ENCODE peak calls at places on chromosomes 7 and 10, in six cellular contexts. G, H, N, L, O and C are unnamed samples.

GRCh38 chr10:29970576-29970975 is 88.8 kb downstream of the JCAD start:
- DNase-seq in L (peak), O (no peak), H (no peak), N (no peak), G (no peak), C (no peak)

GRCh38 chr10:82742478-82742877 is 867.5 kb downstream of the NRG3 start:
- DNase-seq in O (peak), H (peak), G (no peak), L (peak), N (no peak), C (peak)

GRCh38 chr7:16985621-16986020 is 103.8 kb upstream of the AGR3 start:
- DNase-seq in O (no peak), L (no peak), G (no peak), N (no peak), H (no peak), C (no peak)

GRCh38 chr7:102467581-102468415 is 3.0 kb downstream of the LRWD1 start:
- DNase-seq in N (no peak), G (peak), O (no peak), H (no peak), L (no peak), C (no peak)

GRCh38 chr10:122421747-122422146 is 32.7 kb upstream of the ARMS2 start:
- DNase-seq in O (no peak), H (no peak), L (peak), N (no peak), G (no peak), C (no peak)

GRCh38 chr7:137878333-137878961 is 31.7 kb upstream of the DGKI start:
- DNase-seq in H (no peak), G (no peak), N (no peak), L (peak), O (no peak), C (no peak)

GRCh38 chr7:45973725-45974532 is 52.9 kb upstream of the IGFBP3 start:
- DNase-seq in L (peak), G (no peak), H (no peak), N (no peak), O (peak), C (no peak)

GRCh38 chr7:39583539-39583938 is 17.3 kb downstream of the YAE1 start:
- DNase-seq in G (no peak), O (no peak), H (no peak), L (no peak), N (no peak), C (no peak)

GRCh38 chr7:73668103-73668937 is 689 bp downstream of the VPS37D start:
- DNase-seq in O (peak), N (no peak), L (peak), G (no peak), H (no peak), C (no peak)

GRCh38 chr7:7323352-7323751 is 141.0 kb downstream of the C1GALT1 start:
- DNase-seq in H (no peak), O (no peak), G (no peak), N (no peak), L (no peak), C (no peak)

GRCh38 chr10:20635545-20635944 is 261.6 kb downstream of the NEBL start:
- DNase-seq in N (no peak), O (no peak), H (no peak), L (no peak), G (no peak), C (no peak)

GRCh38 chr10:80465839-80466590 is 11.9 kb downstream of the TSPAN14 start:
- DNase-seq in G (no peak), O (no peak), L (peak), H (no peak), N (no peak), C (no peak)

GRCh38 chr7:2037301-2037804 is 195.4 kb downstream of the MAD1L1 start:
- DNase-seq in G (peak), L (no peak), N (no peak), O (no peak), H (no peak), C (no peak)

GRCh38 chr10:60434418-60435046 is 44.9 kb upstream of the ANK3 start:
- DNase-seq in N (no peak), H (no peak), G (no peak), L (peak), O (peak), C (peak)

GRCh38 chr7:155190608-155191536 is 106.8 kb upstream of the INSIG1 start:
- DNase-seq in L (peak), O (peak), G (no peak), N (no peak), H (no peak), C (no peak)

GRCh38 chr7:418636-419280 is 100.9 kb downstream of the PDGFA start:
- DNase-seq in H (no peak), N (no peak), O (no peak), L (no peak), G (peak), C (no peak)

GRCh38 chr7:55306331-55306730 is 58.8 kb upstream of the LANCL2 start:
- DNase-seq in G (no peak), L (peak), O (no peak), N (no peak), H (peak), C (no peak)

GRCh38 chr7:33673029-33673700 is 232.2 kb upstream of the BMPER start:
- DNase-seq in N (no peak), L (no peak), H (no peak), O (no peak), G (no peak), C (no peak)

GRCh38 chr10:78944658-78945333 is 124.0 kb upstream of the ZMIZ1 start:
- DNase-seq in O (no peak), H (no peak), G (no peak), N (peak), L (peak), C (no peak)

GRCh38 chr10:45227042-45227441 is 88.4 kb downstream of the OR13A1 start:
- DNase-seq in L (no peak), O (no peak), N (no peak), H (no peak), G (no peak), C (no peak)
- TF ChIP-seq CTCF in L (no peak), O (no peak), N (no peak), H (no peak), G (no peak), C (no peak)

DNA sequence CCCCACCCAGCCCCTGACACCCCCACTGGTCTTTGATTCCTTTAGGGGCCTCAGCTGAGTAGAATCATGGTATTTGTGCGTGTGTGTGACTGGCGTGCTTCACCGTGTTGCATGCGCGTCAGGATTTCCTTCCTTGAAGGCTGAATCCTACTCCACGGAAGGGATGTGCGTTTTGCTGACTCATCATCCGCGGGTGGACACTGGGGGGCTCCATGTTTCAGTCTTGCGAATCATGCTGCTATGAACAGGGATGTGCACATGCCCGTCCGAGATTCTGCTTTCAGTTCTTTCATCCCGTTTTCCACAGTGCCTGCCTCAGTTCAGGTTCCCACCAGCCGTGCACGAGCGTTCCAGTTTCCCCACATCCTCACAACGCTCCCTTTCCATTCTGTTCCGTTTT is 20.9 kb upstream of the JAKMIP3 start:
- DNase-seq in G (no peak), O (no peak), H (no peak), L (no peak), N (no peak), C (no peak)
- TF ChIP-seq CTCF in G (no peak), O (no peak), H (no peak), L (no peak), N (no peak), C (no peak)

DNA sequence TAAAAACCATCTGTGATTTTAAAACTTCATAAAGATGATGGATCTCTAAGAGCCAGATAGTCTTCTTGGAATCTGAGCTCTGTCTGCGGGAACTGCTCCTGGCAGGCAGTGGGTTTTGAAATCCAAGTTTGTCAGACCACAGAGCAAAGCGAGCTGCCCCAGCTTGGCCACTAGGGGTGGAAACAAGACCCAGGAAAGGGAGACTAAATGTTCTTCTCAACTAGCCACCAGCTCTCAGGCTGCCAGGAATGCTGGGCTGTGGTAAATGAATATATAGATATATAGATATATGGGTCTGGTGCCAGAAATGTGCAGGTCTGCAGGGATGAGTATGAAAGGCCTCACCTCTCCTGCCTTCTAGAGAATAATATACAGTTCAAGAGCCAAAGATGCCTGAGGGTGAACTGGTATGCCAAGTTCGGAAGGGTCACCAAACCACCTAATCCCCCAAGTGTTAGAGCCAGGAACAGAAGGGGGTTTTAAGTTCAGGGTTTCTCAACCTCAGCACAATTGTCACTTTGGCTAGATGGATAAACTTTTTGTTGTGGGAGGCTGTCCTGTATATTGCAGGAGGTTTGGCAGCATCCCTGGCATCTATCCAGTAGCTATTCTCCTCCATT is 208.7 kb downstream of the KCNMA1 start:
- DNase-seq in L (peak), H (no peak), N (peak), G (no peak), O (peak), C (no peak)
- TF ChIP-seq CTCF in L (peak), H (peak), N (peak), G (peak), O (peak), C (peak)

DNA sequence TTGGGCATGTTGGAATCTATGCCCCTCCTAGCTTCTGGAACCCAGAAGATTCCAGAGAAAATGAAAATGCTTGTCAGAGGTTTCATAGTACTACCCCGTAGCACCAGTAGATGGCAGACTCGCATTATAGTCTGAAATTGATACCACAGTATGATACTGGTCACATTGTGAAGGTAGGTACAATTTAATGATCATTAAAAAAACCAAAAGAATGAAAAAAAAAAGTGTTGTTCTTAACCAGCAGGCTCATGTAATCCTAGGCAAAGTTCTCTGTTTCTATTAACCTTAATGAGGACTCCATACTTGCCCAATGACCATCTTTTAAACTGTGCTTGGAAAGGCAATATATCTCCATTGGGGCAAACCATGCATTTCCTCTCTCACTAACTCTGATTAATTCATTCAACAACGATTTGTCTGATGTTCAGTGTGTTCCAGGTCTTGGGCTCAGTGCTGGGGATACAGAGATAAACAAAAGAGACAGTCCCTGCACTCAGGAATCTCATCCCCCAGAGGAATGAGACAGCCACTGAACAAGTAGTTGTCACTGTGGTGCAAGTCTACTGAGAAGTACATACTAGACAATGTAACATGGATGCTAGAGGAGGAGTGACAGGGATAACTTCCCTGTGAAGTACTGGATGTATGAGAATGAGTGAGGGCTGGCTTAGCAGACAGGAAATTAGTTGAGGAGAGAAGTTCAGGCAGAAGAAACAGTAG is 223.5 kb upstream of the PHYHIPL start:
- DNase-seq in H (no peak), L (peak), O (peak), N (no peak), G (no peak), C (peak)
- TF ChIP-seq CTCF in H (peak), L (peak), O (peak), N (peak), G (peak), C (peak)

DNA sequence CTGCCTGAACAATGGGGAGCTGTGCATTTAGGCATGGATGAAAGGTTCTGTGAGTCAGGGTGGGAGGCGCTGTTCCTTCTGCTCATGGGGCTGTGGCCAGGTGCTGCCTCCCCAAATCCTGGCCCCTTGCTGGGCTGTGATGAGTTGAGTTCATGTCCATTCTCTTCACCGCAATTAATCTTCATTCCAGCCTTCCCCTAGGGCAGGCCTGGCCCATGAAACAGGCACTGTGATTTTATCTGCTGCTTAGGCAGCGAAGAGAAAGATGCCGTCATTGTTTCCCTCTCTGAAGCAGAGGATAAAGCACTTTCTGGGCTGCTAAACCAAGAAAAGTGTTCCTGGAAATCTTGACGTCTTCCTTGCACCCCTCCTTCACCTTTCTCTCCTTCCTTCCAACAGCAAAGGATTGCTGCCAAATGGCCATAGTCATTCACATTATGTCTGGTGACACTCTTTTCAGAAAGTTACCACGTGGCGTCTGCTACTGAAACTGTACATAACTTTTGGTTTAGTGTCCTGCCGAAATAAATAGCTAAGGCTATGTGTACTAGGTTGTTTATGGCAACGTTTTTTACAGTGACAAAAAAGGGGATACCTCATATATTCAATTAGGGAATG is 265.9 kb downstream of the ZEB1 start:
- DNase-seq in L (peak), O (no peak), H (no peak), N (no peak), G (no peak), C (no peak)
- TF ChIP-seq CTCF in L (no peak), O (no peak), H (no peak), N (no peak), G (no peak), C (no peak)

GRCh38 chr7:149887311-149887710 is 13.5 kb downstream of the ATP6V0E2 start:
- DNase-seq in H (no peak), N (no peak), L (no peak), G (no peak), O (no peak), C (no peak)

GRCh38 chr7:149886018-149886416 is 12.2 kb downstream of the ATP6V0E2 start:
- DNase-seq in L (no peak), N (no peak), H (no peak), O (no peak), G (no peak), C (no peak)

GRCh38 chr7:149884541-149884940 is 10.8 kb downstream of the ATP6V0E2 start:
- DNase-seq in H (no peak), L (no peak), N (no peak), O (no peak), G (no peak), C (no peak)

GRCh38 chr7:149884016-149884415 is 10.2 kb downstream of the ATP6V0E2 start:
- DNase-seq in N (no peak), H (no peak), O (no peak), L (no peak), G (no peak), C (no peak)

DNA sequence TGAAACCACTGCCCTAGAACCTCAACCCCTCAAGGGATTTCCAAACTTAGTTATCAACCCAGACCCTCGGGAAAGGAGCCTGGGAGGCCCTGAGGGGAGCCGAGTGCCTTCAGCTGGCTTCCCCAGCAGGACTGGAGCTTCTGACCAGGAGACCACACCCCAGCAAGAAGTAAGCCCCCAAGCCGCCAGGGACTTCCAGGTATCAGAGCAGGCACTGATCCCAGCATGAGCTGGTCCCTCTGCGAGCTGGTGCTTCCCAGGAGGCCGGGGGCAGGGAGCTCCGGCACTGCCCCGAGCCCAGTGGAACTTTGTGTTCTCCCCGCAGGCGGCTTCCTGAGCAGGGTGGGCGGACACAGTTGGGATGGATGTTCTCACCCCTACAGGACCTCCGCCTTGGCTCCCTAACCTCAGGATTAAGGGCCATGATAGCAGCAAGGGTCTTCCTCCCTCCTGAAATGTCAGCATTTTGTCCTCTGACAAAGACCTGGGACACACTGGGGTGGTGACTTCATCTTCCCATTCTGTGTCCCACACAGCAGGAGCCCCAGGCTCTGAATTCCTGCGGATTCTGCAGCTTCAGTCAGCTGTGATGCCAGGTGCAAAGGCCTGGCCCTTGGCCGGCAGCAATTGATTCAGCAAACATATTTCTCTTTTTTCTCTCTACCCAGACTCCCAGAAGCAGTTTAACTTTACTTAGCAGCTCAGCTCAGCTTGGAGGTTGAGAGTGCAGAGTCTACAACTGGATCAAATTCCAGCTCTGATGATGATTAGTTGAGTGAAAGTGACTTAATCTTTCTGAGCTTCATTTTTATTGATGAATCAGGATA is 11.6 kb downstream of the ATP6V0E2 start:
- DNase-seq in L (peak), H (no peak), G (no peak), N (no peak), O (no peak), C (no peak)
- TF ChIP-seq CTCF in L (no peak), H (no peak), G (no peak), N (no peak), O (no peak), C (no peak)

GRCh38 chr7:142586611-142587010 is 162.7 kb upstream of the PRSS1 start:
- DNase-seq in G (no peak), N (no peak), O (no peak), H (no peak), L (no peak), C (no peak)

GRCh38 chr7:142583424-142583823 is 165.8 kb upstream of the PRSS1 start:
- DNase-seq in L (peak), O (peak), G (no peak), N (peak), H (peak), C (peak)

GRCh38 chr7:142584765-142585164 is 164.5 kb upstream of the PRSS1 start:
- DNase-seq in N (no peak), O (no peak), G (no peak), L (no peak), H (no peak), C (no peak)

GRCh38 chr7:142587578-142588191 is 161.6 kb upstream of the PRSS1 start:
- DNase-seq in G (no peak), L (peak), O (peak), H (peak), N (no peak), C (no peak)

GRCh38 chr7:142585425-142585824 is 163.8 kb upstream of the PRSS1 start:
- DNase-seq in G (no peak), L (no peak), H (no peak), O (peak), N (no peak), C (no peak)
- TF ChIP-seq CTCF in G (peak), L (peak), H (no peak), O (peak), N (peak), C (peak)

DNA sequence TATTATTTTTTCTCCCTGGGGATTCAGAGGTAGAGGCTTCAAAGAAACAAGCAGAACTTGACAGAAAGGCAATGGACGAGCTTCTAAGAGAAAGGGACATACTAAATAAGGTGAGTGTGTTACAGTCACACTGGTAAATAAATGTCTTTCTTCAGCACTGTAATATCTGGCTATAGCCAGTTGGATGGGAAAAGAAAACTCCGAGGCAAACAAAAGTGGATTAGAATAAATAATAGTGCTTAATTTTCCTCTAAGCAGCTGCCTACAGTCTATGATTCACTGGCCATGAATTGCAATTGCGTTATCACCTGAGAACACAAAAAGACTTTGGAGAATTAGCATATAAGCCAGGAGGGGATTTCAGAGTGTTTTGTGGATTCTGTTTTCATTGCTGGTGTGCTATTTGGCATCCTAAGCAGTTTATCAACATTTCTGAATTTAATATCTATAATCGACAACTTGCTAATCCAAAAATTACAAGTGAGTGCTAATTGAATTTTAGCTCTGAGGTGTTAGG is 23.2 kb downstream of the CFAP58 start:
- DNase-seq in L (no peak), G (no peak), O (no peak), N (no peak), H (no peak), C (no peak)
- TF ChIP-seq CTCF in L (no peak), G (no peak), O (no peak), N (no peak), H (no peak), C (no peak)

GRCh38 chr10:56823849-56824248 is 462.8 kb upstream of the ZWINT start:
- DNase-seq in L (no peak), H (no peak), N (no peak), G (no peak), O (peak), C (peak)
- TF ChIP-seq CTCF in L (no peak), H (no peak), N (no peak), G (peak), O (no peak), C (peak)